ENCODE peak calls at places on chromosomes 12 and 14, in nine cellular contexts. One of them, this sample, is unnamed.

GRCh38 chr12:49824886-49825285 is 3.3 kb downstream of the NCKAP5L start:
- DNase-seq in GM23248: peak; percentile 94
- DNase-seq in astrocyte: peak; percentile 77
- DNase-seq in OCI-LY7: no peak
- DNase-seq in psoas muscle: no peak
- DNase-seq in ovary: no peak
- DNase-seq in A673: no peak
- DNase-seq in H1: no peak
- DNase-seq in neuronal stem cell: no peak
- DNase-seq in this sample: no peak

GRCh38 chr14:95303107-95303506 is 16.6 kb downstream of the CLMN start:
- DNase-seq in GM23248: no peak
- DNase-seq in astrocyte: no peak
- DNase-seq in OCI-LY7: no peak
- DNase-seq in psoas muscle: no peak
- DNase-seq in ovary: no peak
- DNase-seq in A673: peak; percentile 41
- DNase-seq in H1: no peak
- DNase-seq in neuronal stem cell: no peak
- DNase-seq in this sample: no peak

GRCh38 chr14:77691259-77691658 is 16.6 kb downstream of the ALKBH1 start:
- DNase-seq in GM23248: no peak
- DNase-seq in astrocyte: no peak
- DNase-seq in OCI-LY7: no peak
- DNase-seq in psoas muscle: no peak
- DNase-seq in ovary: no peak
- DNase-seq in A673: no peak
- DNase-seq in H1: no peak
- DNase-seq in neuronal stem cell: no peak
- DNase-seq in this sample: no peak

GRCh38 chr14:60649815-60650381 is 621 bp upstream of the SIX1 start:
- DNase-seq in GM23248: peak; percentile 57
- DNase-seq in astrocyte: no peak
- DNase-seq in OCI-LY7: no peak
- DNase-seq in psoas muscle: peak; percentile 63
- DNase-seq in ovary: no peak
- DNase-seq in A673: peak; percentile 42
- DNase-seq in H1: no peak
- DNase-seq in neuronal stem cell: peak; percentile 40
- DNase-seq in this sample: peak; percentile 87

GRCh38 chr14:32630701-32631100 is 301.6 kb downstream of the AKAP6 start:
- DNase-seq in GM23248: no peak
- DNase-seq in astrocyte: no peak
- DNase-seq in OCI-LY7: no peak
- DNase-seq in psoas muscle: no peak
- DNase-seq in ovary: no peak
- DNase-seq in A673: no peak
- DNase-seq in H1: no peak
- DNase-seq in neuronal stem cell: no peak
- DNase-seq in this sample: no peak

GRCh38 chr14:54267172-54267571 is 129.6 kb upstream of the CDKN3 start:
- DNase-seq in GM23248: no peak
- DNase-seq in astrocyte: no peak
- DNase-seq in OCI-LY7: peak; percentile 53
- DNase-seq in psoas muscle: no peak
- DNase-seq in ovary: no peak
- DNase-seq in A673: no peak
- DNase-seq in H1: no peak
- DNase-seq in neuronal stem cell: no peak
- DNase-seq in this sample: peak; percentile 14

GRCh38 chr14:83709116-83709515 is 1820.8 kb upstream of the FLRT2 start:
- DNase-seq in GM23248: no peak
- DNase-seq in astrocyte: no peak
- DNase-seq in OCI-LY7: no peak
- DNase-seq in psoas muscle: no peak
- DNase-seq in ovary: no peak
- DNase-seq in A673: no peak
- DNase-seq in H1: no peak
- DNase-seq in neuronal stem cell: no peak
- DNase-seq in this sample: no peak

GRCh38 chr12:125161712-125162023 is 96.4 kb downstream of the AACS start:
- DNase-seq in GM23248: no peak
- DNase-seq in astrocyte: no peak
- DNase-seq in OCI-LY7: no peak
- DNase-seq in psoas muscle: no peak
- DNase-seq in ovary: no peak
- DNase-seq in A673: no peak
- DNase-seq in H1: no peak
- DNase-seq in neuronal stem cell: no peak
- DNase-seq in this sample: no peak

GRCh38 chr14:69138189-69138535 is 14.8 kb downstream of the DCAF5 start:
- DNase-seq in GM23248: peak; percentile 86
- DNase-seq in astrocyte: peak; percentile 83
- DNase-seq in OCI-LY7: no peak
- DNase-seq in psoas muscle: no peak
- DNase-seq in ovary: no peak
- DNase-seq in A673: peak; percentile 81
- DNase-seq in H1: no peak
- DNase-seq in neuronal stem cell: no peak
- DNase-seq in this sample: no peak
- H3K27ac ChIP-seq in GM23248: peak overlapping the region; percentile 54
- H3K27ac ChIP-seq in astrocyte: no peak overlapping the region
- H3K27ac ChIP-seq in OCI-LY7: no peak overlapping the region
- H3K27ac ChIP-seq in psoas muscle: peak overlapping the region; percentile 19
- H3K27ac ChIP-seq in ovary: no peak overlapping the region
- H3K27ac ChIP-seq in A673: peak overlapping the region; percentile 40
- H3K27ac ChIP-seq in H1: no peak overlapping the region
- H3K27ac ChIP-seq in neuronal stem cell: no peak overlapping the region
- H3K27ac ChIP-seq in this sample: no peak overlapping the region

GRCh38 chr12:116172224-116172849 is 105.2 kb downstream of the MED13L start:
- DNase-seq in GM23248: peak; percentile 29
- DNase-seq in astrocyte: no peak
- DNase-seq in OCI-LY7: no peak
- DNase-seq in psoas muscle: no peak
- DNase-seq in ovary: no peak
- DNase-seq in A673: no peak
- DNase-seq in H1: no peak
- DNase-seq in neuronal stem cell: no peak
- DNase-seq in this sample: no peak

GRCh38 chr12:116174904-116175303 is 102.6 kb downstream of the MED13L start:
- DNase-seq in GM23248: no peak
- DNase-seq in astrocyte: no peak
- DNase-seq in OCI-LY7: no peak
- DNase-seq in psoas muscle: no peak
- DNase-seq in ovary: no peak
- DNase-seq in A673: no peak
- DNase-seq in H1: no peak
- DNase-seq in neuronal stem cell: no peak
- DNase-seq in this sample: no peak

GRCh38 chr12:116169071-116169470 is 108.4 kb downstream of the MED13L start:
- DNase-seq in GM23248: no peak
- DNase-seq in astrocyte: no peak
- DNase-seq in OCI-LY7: no peak
- DNase-seq in psoas muscle: no peak
- DNase-seq in ovary: no peak
- DNase-seq in A673: no peak
- DNase-seq in H1: no peak
- DNase-seq in neuronal stem cell: no peak
- DNase-seq in this sample: no peak

GRCh38 chr12:116166306-116166705 is 111.2 kb downstream of the MED13L start:
- DNase-seq in GM23248: peak; percentile 49
- DNase-seq in astrocyte: no peak
- DNase-seq in OCI-LY7: no peak
- DNase-seq in psoas muscle: no peak
- DNase-seq in ovary: no peak
- DNase-seq in A673: no peak
- DNase-seq in H1: no peak
- DNase-seq in neuronal stem cell: no peak
- DNase-seq in this sample: no peak

DNA sequence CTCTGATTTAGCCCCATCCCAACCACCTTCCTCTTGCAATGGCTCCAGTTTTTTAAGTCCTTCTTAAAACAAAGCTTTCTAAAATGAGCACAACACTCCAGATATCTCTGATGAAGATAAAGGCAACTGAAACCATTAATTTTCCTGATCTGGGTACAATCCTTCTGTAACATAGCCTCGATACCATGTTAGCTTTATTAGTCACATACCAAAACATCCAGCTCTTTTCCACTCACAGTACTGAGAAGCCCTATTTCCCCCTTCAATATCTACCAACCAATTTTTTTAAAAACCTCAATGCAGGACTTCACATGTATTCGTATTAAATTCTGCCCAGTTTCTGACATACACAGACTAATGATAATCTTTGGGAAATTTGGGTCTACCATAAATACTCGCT is 105.9 kb downstream of the MED13L start:
- DNase-seq in GM23248: peak; percentile 51
- DNase-seq in astrocyte: peak; percentile 77
- DNase-seq in OCI-LY7: no peak
- DNase-seq in psoas muscle: no peak
- DNase-seq in ovary: no peak
- DNase-seq in A673: no peak
- DNase-seq in H1: no peak
- DNase-seq in neuronal stem cell: no peak
- DNase-seq in this sample: no peak
- H3K4me3 ChIP-seq in GM23248: no peak overlapping the region
- H3K4me3 ChIP-seq in astrocyte: no peak overlapping the region
- H3K4me3 ChIP-seq in OCI-LY7: no peak overlapping the region
- H3K4me3 ChIP-seq in psoas muscle: no peak overlapping the region
- H3K4me3 ChIP-seq in ovary: no peak overlapping the region
- H3K4me3 ChIP-seq in A673: no peak overlapping the region
- H3K4me3 ChIP-seq in H1: no peak overlapping the region
- H3K4me3 ChIP-seq in neuronal stem cell: no peak overlapping the region
- H3K4me3 ChIP-seq in this sample: no peak overlapping the region

GRCh38 chr12:15152456-15152855 is 68.8 kb downstream of the RERG start:
- DNase-seq in GM23248: peak; percentile 37
- DNase-seq in astrocyte: no peak
- DNase-seq in OCI-LY7: no peak
- DNase-seq in psoas muscle: peak; percentile 48
- DNase-seq in ovary: no peak
- DNase-seq in A673: no peak
- DNase-seq in H1: no peak
- DNase-seq in neuronal stem cell: no peak
- DNase-seq in this sample: no peak

GRCh38 chr12:15152864-15153263 is 68.4 kb downstream of the RERG start:
- DNase-seq in GM23248: peak; percentile 61
- DNase-seq in astrocyte: peak; percentile 89
- DNase-seq in OCI-LY7: no peak
- DNase-seq in psoas muscle: no peak
- DNase-seq in ovary: no peak
- DNase-seq in A673: peak; percentile 22
- DNase-seq in H1: no peak
- DNase-seq in neuronal stem cell: no peak
- DNase-seq in this sample: peak; percentile 4

GRCh38 chr12:15154108-15154507 is 67.1 kb downstream of the RERG start:
- DNase-seq in GM23248: no peak
- DNase-seq in astrocyte: no peak
- DNase-seq in OCI-LY7: no peak
- DNase-seq in psoas muscle: no peak
- DNase-seq in ovary: no peak
- DNase-seq in A673: no peak
- DNase-seq in H1: no peak
- DNase-seq in neuronal stem cell: no peak
- DNase-seq in this sample: no peak

GRCh38 chr12:15155271-15155670 is 65.9 kb downstream of the RERG start:
- DNase-seq in GM23248: no peak
- DNase-seq in astrocyte: no peak
- DNase-seq in OCI-LY7: no peak
- DNase-seq in psoas muscle: no peak
- DNase-seq in ovary: peak; percentile 26
- DNase-seq in A673: no peak
- DNase-seq in H1: no peak
- DNase-seq in neuronal stem cell: no peak
- DNase-seq in this sample: no peak

DNA sequence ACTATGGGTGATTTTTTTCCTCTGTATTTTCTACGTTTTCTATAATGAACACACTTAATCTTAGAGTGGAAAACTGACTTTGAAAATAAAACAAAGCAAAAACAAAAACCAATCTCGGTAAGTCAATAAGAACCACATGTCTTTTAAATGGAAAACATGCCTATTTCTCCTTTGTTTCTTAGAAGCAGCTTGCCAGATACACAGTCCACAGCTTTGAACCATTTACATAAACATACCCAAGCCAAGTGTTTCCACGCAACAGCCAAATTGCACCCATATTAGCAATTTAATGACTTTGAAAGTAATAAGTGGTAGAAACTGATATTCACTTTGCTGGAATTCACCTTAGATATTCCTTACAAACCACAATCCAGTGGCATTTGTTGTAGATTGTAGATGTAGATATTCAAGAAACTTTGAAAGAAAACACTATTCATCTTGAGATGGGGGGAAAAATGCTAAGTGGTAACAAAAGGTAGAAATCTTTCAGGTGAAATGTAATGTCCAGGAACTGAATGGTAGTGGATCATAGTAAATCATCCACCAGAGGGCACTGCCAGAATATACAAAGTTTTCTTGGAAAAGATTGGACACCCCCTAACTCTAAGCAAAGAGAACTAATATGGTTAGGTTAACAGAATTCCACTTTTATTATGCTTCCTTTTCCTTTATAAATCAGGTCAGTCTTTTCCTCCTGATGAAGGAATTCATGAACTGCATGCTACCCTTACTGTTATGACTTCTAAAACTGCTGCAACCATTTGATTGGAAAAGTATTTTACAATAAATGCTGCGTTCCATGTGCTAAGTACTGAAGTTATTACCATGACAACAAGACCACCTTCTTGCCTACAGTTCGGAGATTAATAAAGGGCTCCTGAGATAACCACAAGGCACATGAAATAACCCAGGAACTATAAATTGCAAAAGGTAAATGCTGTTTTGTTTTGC is 69.8 kb downstream of the RERG start:
- DNase-seq in GM23248: peak; percentile 38
- DNase-seq in astrocyte: no peak
- DNase-seq in OCI-LY7: peak; percentile 21
- DNase-seq in psoas muscle: no peak
- DNase-seq in ovary: no peak
- DNase-seq in A673: peak; percentile 44
- DNase-seq in H1: no peak
- DNase-seq in neuronal stem cell: peak; percentile 3
- DNase-seq in this sample: no peak
- H3K4me1 ChIP-seq in GM23248: peaks cover 10% of the 10 kb centered on the region
- H3K4me1 ChIP-seq in astrocyte: peaks cover 8% of the 10 kb centered on the region
- H3K4me1 ChIP-seq in OCI-LY7: no peaks in the 10 kb centered on the region
- H3K4me1 ChIP-seq in psoas muscle: no peaks in the 10 kb centered on the region
- H3K4me1 ChIP-seq in ovary: peaks cover 14% of the 10 kb centered on the region
- H3K4me1 ChIP-seq in A673: peaks cover 6% of the 10 kb centered on the region
- H3K4me1 ChIP-seq in H1: no peaks in the 10 kb centered on the region
- H3K4me1 ChIP-seq in neuronal stem cell: no peaks in the 10 kb centered on the region
- H3K4me1 ChIP-seq in this sample: peaks cover 3% of the 10 kb centered on the region

DNA sequence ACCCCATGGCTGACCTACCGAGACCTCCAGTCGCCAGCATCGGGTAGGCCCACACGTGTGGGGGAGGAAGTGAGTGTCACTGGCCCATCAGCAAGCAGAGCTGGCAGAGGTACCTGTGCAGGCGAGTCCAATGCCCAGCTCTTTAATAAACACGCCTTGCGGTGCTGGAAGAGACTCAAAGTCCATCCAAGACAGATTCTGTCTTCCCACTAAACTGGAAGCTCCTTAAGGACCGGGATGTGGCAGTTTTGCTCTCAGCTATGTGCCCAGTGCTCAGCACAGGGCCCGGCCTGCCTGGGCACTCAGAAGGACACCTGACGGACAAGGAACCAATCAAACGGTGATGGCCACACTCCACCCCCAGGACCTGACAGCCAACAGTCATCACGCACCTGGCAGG is 65.0 kb downstream of the ITPK1 start:
- DNase-seq in GM23248: no peak
- DNase-seq in astrocyte: no peak
- DNase-seq in OCI-LY7: no peak
- DNase-seq in psoas muscle: no peak
- DNase-seq in ovary: no peak
- DNase-seq in A673: no peak
- DNase-seq in H1: no peak
- DNase-seq in neuronal stem cell: no peak
- DNase-seq in this sample: no peak
- H3K27ac ChIP-seq in GM23248: no peak overlapping the region
- H3K27ac ChIP-seq in astrocyte: no peak overlapping the region
- H3K27ac ChIP-seq in OCI-LY7: no peak overlapping the region
- H3K27ac ChIP-seq in psoas muscle: no peak overlapping the region
- H3K27ac ChIP-seq in ovary: no peak overlapping the region
- H3K27ac ChIP-seq in A673: no peak overlapping the region
- H3K27ac ChIP-seq in H1: peak overlapping the region; percentile 9
- H3K27ac ChIP-seq in neuronal stem cell: no peak overlapping the region
- H3K27ac ChIP-seq in this sample: no peak overlapping the region

This sample was measured in SJCRH30.